ENCODE peak calls at places on chromosomes 12 and 14, in four cellular contexts. P, R, O and N are unnamed samples.

GRCh38 chr12:43208221-43208620 is 343.8 kb downstream of the ADAMTS20 start:
- DNase-seq in P (no peak), R (no peak), O (no peak), N (no peak)

GRCh38 chr12:96919510-96920210 is 12.6 kb downstream of the NEDD1 start:
- DNase-seq in P (no peak), R (no peak), O (no peak), N (no peak)

GRCh38 chr14:38964630-38965029 is 138.4 kb downstream of the SEC23A start:
- DNase-seq in P (peak), R (no peak), O (no peak), N (no peak)

GRCh38 chr12:82522285-82522684 is 164.0 kb downstream of the METTL25 start:
- DNase-seq in P (no peak), R (no peak), O (no peak), N (no peak)

GRCh38 chr12:22657538-22657937 is 32.6 kb downstream of the ETNK1 start:
- DNase-seq in P (peak), R (no peak), O (no peak), N (no peak)

GRCh38 chr12:57793920-57794319 is 11.3 kb downstream of the TSFM start:
- DNase-seq in P (no peak), R (no peak), O (no peak), N (no peak)

GRCh38 chr14:94925416-94925815 is 155.5 kb upstream of the GSC start:
- DNase-seq in P (no peak), R (no peak), O (no peak), N (no peak)

GRCh38 chr12:31521972-31522371 is 69.0 kb downstream of the DENND5B start:
- DNase-seq in P (no peak), R (peak), O (no peak), N (no peak)

GRCh38 chr14:92615451-92615850 is 101.9 kb downstream of the RIN3 start:
- DNase-seq in P (no peak), R (no peak), O (no peak), N (no peak)

GRCh38 chr12:64749466-64750202 is 9.6 kb downstream of the GNS start:
- DNase-seq in P (no peak), R (no peak), O (no peak), N (no peak)

GRCh38 chr12:94603434-94604068 is 46.8 kb downstream of the TMCC3 start:
- DNase-seq in P (peak), R (peak), O (no peak), N (no peak)

GRCh38 chr12:107225626-107226025 is 132.3 kb upstream of the CRY1 start:
- DNase-seq in P (no peak), R (no peak), O (no peak), N (no peak)